ENCODE peak calls at places on chromosomes 13 and 19, in ten cellular contexts. B, U, P, N, D, G, Q, E, S and F are unnamed samples.
A peak's percentile ranks its signal among the peaks of the same experiment; 100 is the strongest.

GRCh38 chr19:49073514-49074378 is 1.2 kb upstream of the KCNA7 start:
- DNase-seq in Q (no peak), B (no peak), S (no peak), D (peak; percentile 45), N (peak; percentile 19), E (no peak), P (no peak), G (no peak), U (peak; percentile 65), F (no peak)

GRCh38 chr19:48772503-48772953 is 17.2 kb downstream of the FGF21 start:
- DNase-seq in N (no peak), Q (no peak), P (no peak), B (peak; percentile 87), G (no peak), D (peak; percentile 29), S (no peak), U (no peak), E (no peak), F (no peak)

GRCh38 chr19:3969435-3970312 is 1.2 kb downstream of the DAPK3 start:
- DNase-seq in S (no peak), N (no peak), G (no peak), P (peak; percentile 85), E (peak; percentile 54), D (peak; percentile 92), B (no peak), U (peak; percentile 46), Q (peak; percentile 75), F (peak; percentile 78)

GRCh38 chr19:11378319-11379189 is 4.1 kb downstream of the SWSAP1 start:
- DNase-seq in D (peak; percentile 93), B (peak; percentile 75), S (no peak), E (peak; percentile 62), U (peak; percentile 62), P (peak; percentile 45), G (no peak), N (peak; percentile 48), Q (peak; percentile 89), F (peak; percentile 63)

GRCh38 chr13:109672545-109672944 is 113.8 kb downstream of the IRS2 start:
- DNase-seq in B (no peak), U (no peak), N (no peak), P (no peak), Q (no peak), G (no peak), S (no peak), D (no peak), E (no peak), F (no peak)

GRCh38 chr13:36370108-36370429 is 23.9 kb upstream of the SPART start:
- DNase-seq in G (no peak), U (no peak), Q (no peak), D (no peak), E (peak; percentile 75), N (no peak), P (no peak), S (no peak), B (no peak), F (no peak)

GRCh38 chr13:59970847-59971246 is 192.9 kb downstream of the DIAPH3 start:
- DNase-seq in B (no peak), U (no peak), S (no peak), N (no peak), E (no peak), Q (no peak), D (no peak), P (no peak), G (no peak), F (no peak)

GRCh38 chr13:102847272-102848234 is 1.7 kb downstream of the ERCC5 start:
- DNase-seq in G (no peak), B (no peak), P (peak; percentile 60), Q (no peak), E (no peak), D (peak; percentile 78), U (no peak), N (peak; percentile 34), S (peak; percentile 59), F (no peak)

GRCh38 chr13:77928909-77929308 is 10.3 kb upstream of the EDNRB start:
- DNase-seq in U (no peak), N (no peak), G (no peak), B (no peak), S (no peak), E (no peak), Q (peak; percentile 10), P (no peak), D (no peak), F (no peak)

GRCh38 chr13:48901786-48902185 is 73.9 kb upstream of the FNDC3A start:
- DNase-seq in B (no peak), P (no peak), G (no peak), Q (no peak), E (no peak), U (no peak), S (no peak), D (no peak), N (no peak), F (no peak)

GRCh38 chr13:90997951-90998350 is 349.5 kb upstream of the MIR17HG start:
- DNase-seq in N (no peak), B (no peak), E (no peak), D (no peak), P (no peak), U (no peak), G (no peak), S (no peak), Q (no peak), F (no peak)

GRCh38 chr19:29497686-29498436 is 27.9 kb upstream of the VSTM2B start:
- DNase-seq in Q (no peak), E (peak; percentile 19), G (no peak), S (no peak), U (no peak), P (no peak), B (no peak), N (no peak), D (no peak), F (no peak)

GRCh38 chr19:39212377-39212742 is 8.3 kb upstream of the SYCN start:
- DNase-seq in E (no peak), U (no peak), G (peak; percentile 54), B (peak; percentile 41), Q (no peak), D (peak; percentile 24), P (peak; percentile 18), S (peak; percentile 46), N (peak; percentile 62), F (no peak)

GRCh38 chr13:113291997-113292862 is 4.8 kb upstream of the LAMP1 start:
- DNase-seq in E (no peak), P (peak; percentile 27), G (no peak), N (no peak), U (no peak), Q (no peak), D (peak; percentile 63), S (no peak), B (peak; percentile 23), F (no peak)

GRCh38 chr13:51620165-51620983 is 36.1 kb downstream of the WDFY2 start:
- DNase-seq in Q (no peak), P (no peak), G (no peak), S (no peak), B (no peak), U (no peak), D (no peak), E (peak; percentile 54), N (no peak), F (no peak)

GRCh38 chr19:41695745-41696144 is 7.7 kb upstream of the CEACAM7 start:
- DNase-seq in D (no peak), S (no peak), E (no peak), B (no peak), P (no peak), N (no peak), G (no peak), Q (no peak), U (no peak), F (no peak)

GRCh38 chr19:45901912-45902650 is at the start of gene MYPOP:
- DNase-seq in B (no peak), D (peak; percentile 40), N (no peak), S (no peak), P (no peak), U (no peak), Q (no peak), G (no peak), E (no peak), F (no peak)

GRCh38 chr13:101942038-101942437 is 459.8 kb downstream of the FGF14 start:
- DNase-seq in B (peak; percentile 54), Q (peak; percentile 20), N (peak; percentile 4), P (peak; percentile 4), E (no peak), S (no peak), U (peak; percentile 15), G (no peak), D (peak; percentile 59), F (no peak)

GRCh38 chr19:51450730-51451307 is 7.4 kb downstream of the SIGLEC8 start:
- DNase-seq in P (no peak), S (no peak), Q (no peak), U (no peak), G (no peak), B (no peak), N (no peak), E (no peak), D (no peak), F (no peak)

DNA sequence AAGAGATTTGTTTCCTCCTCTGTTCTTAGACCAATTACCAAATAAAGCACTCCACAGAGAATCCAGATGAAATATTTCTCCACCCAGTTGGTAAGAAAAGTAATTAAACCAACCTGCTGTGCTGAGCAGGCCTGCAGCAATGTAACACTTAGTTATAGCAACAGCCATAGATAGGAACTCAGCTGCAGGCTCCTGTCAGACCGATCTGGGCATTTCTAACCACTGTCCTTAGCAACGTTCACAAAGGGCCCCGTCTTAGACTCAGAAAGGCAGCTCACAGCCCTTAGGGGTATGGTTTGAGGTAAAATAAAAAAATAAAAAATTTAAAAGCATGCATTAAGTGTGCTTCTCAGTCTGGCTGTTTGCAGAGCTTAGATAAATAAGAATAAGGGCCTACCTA is 271.1 kb downstream of the KCNRG start:
- DNase-seq in U (no peak), S (no peak), N (no peak), P (no peak), B (no peak), D (no peak), G (no peak), E (no peak), Q (no peak), F (no peak)
- H3K27ac ChIP-seq in U (no peak overlapping the region), S (no peak overlapping the region), N (no peak overlapping the region), P (peak overlapping the region; percentile 32), B (no peak overlapping the region), D (no peak overlapping the region), G (no peak overlapping the region), E (no peak overlapping the region), Q (no peak overlapping the region), F (no peak overlapping the region)

GRCh38 chr13:98310485-98311199 is 133.6 kb upstream of the RNF113B start:
- DNase-seq in P (no peak), S (no peak), U (no peak), D (no peak), E (no peak), N (no peak), G (no peak), Q (no peak), B (no peak), F (no peak)
- H3K27ac ChIP-seq in P (no peak overlapping the region), S (no peak overlapping the region), U (no peak overlapping the region), D (no peak overlapping the region), E (no peak overlapping the region), N (no peak overlapping the region), G (no peak overlapping the region), Q (no peak overlapping the region), B (no peak overlapping the region), F (no peak overlapping the region)

GRCh38 chr13:21074601-21075302 is 13.4 kb upstream of the LATS2 start:
- DNase-seq in Q (no peak), P (peak; percentile 46), D (peak; percentile 67), E (no peak), U (no peak), N (no peak), B (peak; percentile 46), G (peak; percentile 27), S (peak; percentile 12), F (no peak)
- H3K27ac ChIP-seq in Q (peak overlapping the region; percentile 12), P (no peak overlapping the region), D (peak overlapping the region; percentile 31), E (no peak overlapping the region), U (no peak overlapping the region), N (no peak overlapping the region), B (peak overlapping the region; percentile 78), G (peak overlapping the region; percentile 47), S (no peak overlapping the region), F (no peak overlapping the region)

GRCh38 chr19:13083627-13084026 is 19.0 kb downstream of the LYL1 start:
- DNase-seq in G (no peak), U (no peak), B (no peak), Q (no peak), E (no peak), N (no peak), D (no peak), P (no peak), S (no peak), F (no peak)
- H3K27ac ChIP-seq in G (no peak overlapping the region), U (no peak overlapping the region), B (no peak overlapping the region), Q (peak overlapping the region; percentile 36), E (peak overlapping the region; percentile 94), N (no peak overlapping the region), D (no peak overlapping the region), P (no peak overlapping the region), S (no peak overlapping the region), F (no peak overlapping the region)